ENCODE peak calls at places on chromosomes 4 and X, in ten cellular contexts. U is transverse colon; X is endothelial cell; Z is epithelial cell of esophagus; Q is MCF 10A; A is PC-3; I is HL-60; R is heart right ventricle; D is CD8-positive, alpha-beta T cell; C is activated B cell treated with CpG ODN at 0.5 μM for 24 hours. N is an unnamed sample.

GRCh38 chr4:149047368-149047767 is 605.2 kb upstream of the NR3C2 start:
- DNase-seq in U (no peak), X (no peak), Z (no peak), Q (no peak), A (no peak), I (no peak), R (no peak), D (no peak), C (no peak), N (no peak)

GRCh38 chrX:115393271-115393670 is 103.8 kb downstream of the LUZP4 start:
- DNase-seq in U (no peak), X (no peak), Z (peak; percentile 87), Q (no peak), A (peak; percentile 91), I (no peak), R (no peak), D (no peak), C (no peak), N (no peak)

GRCh38 chr4:107561481-107561880 is 158.6 kb downstream of the PAPSS1 start:
- DNase-seq in U (no peak), X (no peak), Z (peak; percentile 55), Q (no peak), A (no peak), I (no peak), R (no peak), D (no peak), C (no peak), N (no peak)

GRCh38 chr4:183287309-183287659 is 32.8 kb downstream of the CLDN22 start:
- DNase-seq in U (no peak), X (no peak), Z (no peak), Q (no peak), A (no peak), I (no peak), R (no peak), D (no peak), C (no peak), N (no peak)

GRCh38 chrX:52368368-52369055 is at the start of gene XAGE2:
- DNase-seq in U (no peak), X (no peak), Z (no peak), Q (no peak), A (no peak), I (no peak), R (no peak), D (no peak), C (no peak), N (no peak)

GRCh38 chrX:29071525-29071924 is 484.3 kb downstream of the IL1RAPL1 start:
- DNase-seq in U (no peak), X (no peak), Z (no peak), Q (no peak), A (no peak), I (no peak), R (no peak), D (no peak), C (no peak), N (no peak)

GRCh38 chrX:131614241-131614640 is 70.4 kb downstream of the OR13H1 start:
- DNase-seq in U (no peak), X (no peak), Z (no peak), Q (no peak), A (no peak), I (no peak), R (no peak), D (no peak), C (no peak), N (no peak)

GRCh38 chr4:83793481-83793880 is 257.6 kb downstream of the GPAT3 start:
- DNase-seq in U (no peak), X (no peak), Z (no peak), Q (no peak), A (no peak), I (no peak), R (no peak), D (no peak), C (no peak), N (no peak)

GRCh38 chr4:89797117-89797516 is 39.8 kb downstream of the SNCA start:
- DNase-seq in U (no peak), X (no peak), Z (peak; percentile 86), Q (peak; percentile 54), A (peak; percentile 21), I (no peak), R (no peak), D (no peak), C (no peak), N (no peak)

GRCh38 chr4:40998680-40999358 is 215.5 kb downstream of the APBB2 start:
- DNase-seq in U (peak; percentile 44), X (no peak), Z (peak; percentile 95), Q (peak; percentile 92), A (peak; percentile 66), I (peak; percentile 32), R (peak; percentile 49), D (no peak), C (no peak), N (no peak)

DNA sequence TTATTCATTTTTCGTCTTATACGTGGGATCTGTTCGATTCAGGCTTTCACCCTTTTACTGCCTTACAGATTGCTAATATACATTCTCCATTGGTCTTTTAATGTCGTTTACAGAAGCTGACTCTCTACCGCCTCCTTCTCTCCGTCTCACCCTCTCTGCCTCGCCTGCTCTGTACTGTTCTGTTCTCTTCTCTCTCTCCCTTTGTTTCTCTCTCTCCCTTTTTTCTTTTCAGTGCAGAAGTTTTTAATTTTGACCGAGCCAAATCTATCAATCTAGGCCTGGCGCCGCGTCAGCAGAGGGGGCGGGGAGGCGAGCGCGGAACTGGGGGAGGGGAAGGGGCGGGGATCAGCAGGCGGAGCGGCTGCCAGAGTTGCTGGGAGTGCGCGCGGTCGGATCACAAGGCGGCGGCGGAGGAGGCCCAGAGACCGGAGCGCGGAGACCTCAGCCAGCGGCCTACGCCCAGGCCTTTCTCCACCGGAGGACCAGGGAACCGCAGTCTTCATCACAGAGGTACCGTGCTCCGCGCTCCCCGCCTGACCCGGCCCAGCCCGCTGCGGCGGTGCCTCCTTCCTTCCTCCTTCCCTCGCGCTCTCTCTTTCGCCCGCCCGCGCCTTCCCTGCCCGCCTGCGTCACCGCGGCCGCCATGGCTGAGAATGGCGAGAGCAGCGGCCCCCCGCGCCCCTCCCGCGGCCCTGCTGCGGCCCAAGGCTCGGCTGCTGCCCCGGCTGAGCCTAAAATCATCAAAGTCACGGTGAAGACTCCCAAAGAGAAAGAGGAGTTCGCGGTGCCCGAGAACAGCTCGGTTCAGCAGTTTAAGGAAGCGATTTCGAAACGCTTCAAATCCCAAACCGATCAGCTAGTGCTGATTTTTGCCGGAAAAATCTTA is at the start of gene UBQLN2:
- DNase-seq in U (peak; percentile 85), X (peak; percentile 70), Z (peak; percentile 73), Q (peak; percentile 71), A (peak; percentile 65), I (peak; percentile 36), R (peak; percentile 81), D (peak; percentile 69), C (peak; percentile 61), N (peak; percentile 51)
- TF ChIP-seq CTCF in U (no peak), X (no peak), Z (peak; percentile 30), Q (no peak), A (peak; percentile 40), I (no peak), R (no peak), D (no peak), C (no peak), N (peak; percentile 10)

DNA sequence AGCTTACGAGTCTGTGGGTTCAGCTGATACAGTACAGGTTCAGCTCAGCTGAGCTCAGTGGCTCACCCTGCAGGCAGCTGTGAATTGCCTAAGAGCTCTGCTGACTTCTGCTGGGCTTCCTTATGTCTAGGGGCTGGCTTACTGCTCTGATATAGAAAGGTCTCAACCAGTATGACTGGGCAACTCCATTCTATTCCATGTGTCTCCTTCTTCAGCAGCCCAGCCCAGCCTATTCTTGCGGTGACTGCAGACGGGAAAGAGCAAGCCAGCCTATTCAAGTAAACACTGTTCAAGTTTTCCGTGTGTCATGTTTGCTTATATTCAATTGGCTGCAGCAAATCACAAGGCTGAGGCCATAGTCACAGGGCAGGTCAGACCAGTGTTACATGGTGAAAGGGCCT is 615.4 kb upstream of the ZFP42 start:
- DNase-seq in U (peak; percentile 38), X (peak; percentile 43), Z (peak; percentile 61), Q (peak; percentile 38), A (peak; percentile 42), I (no peak), R (no peak), D (no peak), C (no peak), N (no peak)
- TF ChIP-seq CTCF in U (peak; percentile 31), X (no peak), Z (peak; percentile 46), Q (no peak), A (peak; percentile 51), I (no peak), R (no peak), D (no peak), C (no peak), N (peak; percentile 42)

DNA sequence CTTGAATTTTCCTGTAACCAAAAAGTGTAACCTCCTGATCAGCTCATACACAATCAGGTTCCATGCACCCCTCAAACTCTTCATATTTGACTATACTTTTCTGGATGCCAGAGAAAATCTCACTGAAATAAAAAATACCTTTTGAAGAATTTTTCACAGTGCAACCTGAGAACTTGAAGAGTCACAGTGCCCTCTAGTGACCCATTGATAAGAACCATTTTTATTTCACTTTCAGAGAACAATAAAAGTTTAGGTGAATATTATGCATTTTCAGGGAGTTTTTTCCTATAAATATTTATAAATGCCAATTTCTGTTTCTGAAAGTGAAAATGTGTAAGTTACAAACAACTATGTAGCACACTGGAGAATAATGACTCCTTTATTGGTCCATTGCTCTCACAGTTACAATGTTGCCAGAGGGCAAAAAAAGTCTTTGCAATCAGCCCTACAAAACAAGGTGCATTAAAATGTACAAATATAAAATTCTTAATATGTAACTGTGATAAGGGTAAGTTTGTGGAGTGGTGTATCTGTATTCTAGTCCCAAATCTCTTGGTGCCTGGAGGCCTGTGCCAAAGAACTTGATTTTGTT is 153.6 kb upstream of the INTU start:
- DNase-seq in U (no peak), X (no peak), Z (peak; percentile 49), Q (peak; percentile 58), A (peak; percentile 40), I (no peak), R (no peak), D (no peak), C (no peak), N (no peak)
- TF ChIP-seq CTCF in U (peak; percentile 35), X (peak; percentile 66), Z (peak; percentile 53), Q (peak; percentile 79), A (peak; percentile 71), I (no peak), R (peak; percentile 63), D (peak; percentile 19), C (no peak), N (peak; percentile 78)

GRCh38 chrX:19512359-19512758 is 2.9 kb downstream of the MAP3K15 start:
- DNase-seq in U (no peak), X (no peak), Z (no peak), Q (no peak), A (no peak), I (no peak), R (no peak), D (no peak), C (no peak), N (no peak)

GRCh38 chrX:19515615-19516105 is 352 bp upstream of the MAP3K15 start:
- DNase-seq in U (no peak), X (no peak), Z (no peak), Q (no peak), A (peak; percentile 6), I (no peak), R (no peak), D (no peak), C (no peak), N (no peak)

GRCh38 chrX:19513383-19513782 is 1.9 kb downstream of the MAP3K15 start:
- DNase-seq in U (no peak), X (no peak), Z (peak; percentile 16), Q (no peak), A (peak; percentile 11), I (no peak), R (no peak), D (no peak), C (no peak), N (no peak)

GRCh38 chrX:19512961-19513360 is 2.3 kb downstream of the MAP3K15 start:
- DNase-seq in U (no peak), X (no peak), Z (no peak), Q (no peak), A (no peak), I (no peak), R (no peak), D (no peak), C (no peak), N (no peak)

GRCh38 chrX:19514791-19515614 is at the start of gene MAP3K15:
- DNase-seq in U (peak; percentile 14), X (peak; percentile 42), Z (peak; percentile 5), Q (no peak), A (peak; percentile 50), I (peak; percentile 6), R (no peak), D (no peak), C (peak; percentile 13), N (peak; percentile 24)
- TF ChIP-seq CTCF in U (no peak), X (no peak), Z (no peak), Q (no peak), A (no peak), I (no peak), R (peak; percentile 43), D (no peak), C (no peak), N (no peak)

N was measured in progenitor cell of endocrine pancreas.